ENCODE peak calls at places on chromosomes 1 and 21, in eight cellular contexts. P is MM.1S, Z is GM12878, Y is hepatocyte, G is mammary epithelial cell, X is endothelial cell of umbilical vein, Q is A673, T is astrocyte. I is an unnamed sample.

GRCh38 chr1:115348636-115349035 is 10.6 kb upstream of the NGF start:
- DNase-seq in X (no peak), G (no peak), Y (no peak), P (no peak), Q (no peak), Z (no peak), T (no peak), I (peak)

GRCh38 chr21:46109251-46110221 is 11.6 kb downstream of the COL6A2 start:
- DNase-seq in X (no peak), T (no peak), Z (no peak), G (no peak), Q (no peak), P (no peak), Y (no peak), I (no peak)

GRCh38 chr1:6857831-6858230 is 72.6 kb downstream of the CAMTA1 start:
- DNase-seq in G (no peak), Z (no peak), T (no peak), Q (no peak), P (no peak), X (no peak), Y (no peak), I (no peak)

GRCh38 chr21:25953196-25953595 is 217.4 kb downstream of the APP start:
- DNase-seq in P (no peak), Y (no peak), Z (no peak), G (no peak), Q (no peak), T (no peak), X (peak), I (no peak)

GRCh38 chr1:183544598-183545297 is 45.5 kb downstream of the NCF2 start:
- DNase-seq in P (no peak), G (no peak), X (no peak), Q (no peak), Y (peak), Z (no peak), T (no peak), I (no peak)

GRCh38 chr1:23643668-23644554 is 47.7 kb upstream of the RPL11 start:
- DNase-seq in T (no peak), X (no peak), P (no peak), Y (no peak), G (no peak), Q (no peak), Z (no peak), I (no peak)

GRCh38 chr1:97017895-97018294 is 296.3 kb downstream of the PTBP2 start:
- DNase-seq in Y (peak), T (no peak), P (peak), G (no peak), X (no peak), Q (peak), Z (no peak), I (no peak)

GRCh38 chr1:94806451-94806861 is 13.7 kb upstream of the SLC44A3 start:
- DNase-seq in T (peak), P (no peak), Z (no peak), Q (no peak), G (no peak), Y (peak), X (peak), I (peak)

GRCh38 chr1:197776348-197777082 is 1.2 kb upstream of the DENND1B start:
- DNase-seq in T (peak), Q (no peak), G (peak), Z (no peak), P (peak), Y (no peak), X (peak), I (peak)

DNA sequence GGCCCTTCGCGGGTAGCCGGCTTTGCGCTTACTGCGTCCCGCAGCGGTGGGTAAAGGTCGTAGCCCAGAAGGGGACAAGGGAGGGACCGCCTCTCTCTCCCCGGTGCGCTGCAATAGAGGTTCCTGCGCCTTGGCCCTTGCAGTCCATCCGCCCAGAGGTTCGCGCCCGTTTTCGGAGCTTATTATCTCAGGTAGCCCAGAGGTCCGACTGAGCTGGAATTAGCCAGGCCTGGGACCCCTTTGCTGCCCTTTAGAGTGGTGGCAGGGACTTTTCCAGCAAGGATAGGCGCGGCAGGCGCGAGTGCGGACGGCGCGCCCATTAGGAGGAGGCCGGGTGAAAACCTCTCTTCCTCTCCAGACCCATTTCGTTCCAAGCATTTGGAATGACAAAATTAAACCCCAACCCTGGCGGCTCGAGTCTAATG is 5.0 kb downstream of the LHX4 start:
- DNase-seq in Y (no peak), Q (no peak), Z (no peak), X (no peak), G (no peak), T (no peak), P (no peak), I (no peak)
- TF ChIP-seq EZH2 in Y (no peak), Q (no peak), Z (no peak), X (peak), G (no peak), T (peak), P (no peak), I (no peak)

GRCh38 chr1:114154146-114154962 is 685 bp upstream of the SYT6 start:
- DNase-seq in Q (peak), X (peak), Y (peak), T (peak), P (no peak), G (no peak), Z (no peak), I (peak)
- TF ChIP-seq EZH2 in Q (no peak), X (peak), Y (peak), T (peak), P (no peak), G (peak), Z (no peak), I (peak)

GRCh38 chr21:33112151-33112550 is 42.2 kb downstream of the OLIG1 start:
- DNase-seq in Q (no peak), P (no peak), Z (no peak), G (no peak), Y (no peak), X (no peak), T (no peak), I (no peak)

GRCh38 chr21:33112670-33113596 is 43.0 kb downstream of the OLIG1 start:
- DNase-seq in Z (no peak), G (no peak), P (no peak), Y (no peak), X (no peak), T (no peak), Q (no peak), I (no peak)

GRCh38 chr21:33111577-33111976 is 41.6 kb downstream of the OLIG1 start:
- DNase-seq in Z (no peak), P (no peak), T (no peak), G (no peak), Q (no peak), Y (no peak), X (no peak), I (no peak)

GRCh38 chr21:33110340-33110715 is 40.4 kb downstream of the OLIG1 start:
- DNase-seq in Z (no peak), Y (no peak), X (no peak), T (no peak), G (no peak), P (no peak), Q (no peak), I (no peak)

DNA sequence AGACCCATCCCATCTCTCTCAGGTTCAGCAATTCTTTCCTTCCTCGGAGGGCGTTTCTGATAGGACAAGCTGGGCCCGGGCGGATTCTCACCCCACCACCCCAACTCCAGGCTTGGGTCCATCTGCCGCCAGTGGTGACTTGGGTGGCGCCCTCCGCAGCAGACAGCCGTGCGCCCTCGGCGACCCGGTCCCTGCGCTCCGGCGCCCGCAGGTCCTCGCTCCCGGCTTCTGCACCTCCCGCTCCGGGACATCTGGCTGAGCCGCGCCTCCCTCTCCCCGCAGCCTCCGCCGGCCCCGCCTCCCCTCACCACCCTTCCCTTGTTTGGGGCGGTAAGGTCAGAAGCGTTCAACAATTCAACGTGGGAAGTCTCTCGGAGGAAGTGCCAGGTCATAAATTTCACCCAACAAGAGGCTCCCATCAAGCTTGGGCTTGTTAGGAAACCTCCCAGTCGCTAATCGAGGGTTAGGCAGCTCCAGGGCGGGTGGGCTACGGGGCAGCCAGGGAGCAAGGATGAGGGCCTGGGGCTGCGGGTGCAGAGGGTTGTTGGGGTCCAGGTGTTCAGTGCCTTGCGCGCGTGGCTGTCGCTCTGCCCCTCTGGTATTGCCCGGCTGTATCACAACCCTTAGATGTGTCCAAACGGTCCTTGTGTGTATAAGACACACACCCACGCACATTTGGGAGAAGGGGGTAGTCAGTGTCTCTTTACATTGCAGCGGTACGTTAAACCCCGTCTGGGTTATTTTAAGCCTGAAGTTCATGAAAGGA is 39.8 kb downstream of the OLIG1 start:
- DNase-seq in Q (no peak), X (no peak), G (peak), P (no peak), T (no peak), Z (no peak), Y (peak), I (no peak)
- TF ChIP-seq EZH2 in Q (no peak), X (peak), G (peak), P (no peak), T (no peak), Z (no peak), Y (no peak), I (peak)

DNA sequence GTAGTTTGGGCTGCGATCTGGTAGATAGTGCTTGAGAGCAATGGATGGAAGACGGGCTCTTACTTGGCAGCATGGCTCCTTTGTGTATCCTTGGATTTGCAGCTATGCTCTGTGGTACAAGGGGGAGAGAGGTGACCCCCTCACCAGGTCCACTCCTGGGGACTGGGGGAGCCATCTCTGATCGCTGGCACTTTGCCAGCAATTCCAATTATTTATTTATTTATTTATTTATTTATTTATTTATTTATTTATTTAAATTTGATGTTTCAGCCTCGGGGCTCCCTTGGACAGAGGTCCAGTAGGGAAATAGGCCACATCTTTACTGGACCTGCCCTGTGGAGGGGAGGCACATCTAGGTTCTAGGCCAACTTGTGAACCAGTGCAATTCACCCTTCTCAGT is 18.3 kb downstream of the TCP10L start:
- DNase-seq in P (no peak), Y (no peak), G (no peak), Z (no peak), Q (no peak), T (no peak), X (no peak), I (no peak)
- TF ChIP-seq EZH2 in P (no peak), Y (no peak), G (no peak), Z (no peak), Q (no peak), T (no peak), X (no peak), I (no peak)